ENCODE peak calls at places on chromosome 3, in nine cellular contexts. B, L, R, U, Q, X, S, H and T are unnamed samples.

GRCh38 chr3:101169516-101169915 is 150.9 kb downstream of the IMPG2 start:
- DNase-seq in S (no peak), X (no peak), U (no peak), B (no peak), Q (no peak), L (no peak), H (no peak), R (no peak), T (no peak)

GRCh38 chr3:42535981-42536784 is 33.7 kb downstream of the VIPR1 start:
- DNase-seq in X (no peak), U (peak), B (no peak), H (peak), Q (peak), S (peak), L (no peak), R (peak), T (peak)

GRCh38 chr3:173725507-173725906 is 328.0 kb downstream of the NLGN1 start:
- DNase-seq in U (no peak), L (no peak), S (no peak), B (peak), X (no peak), R (peak), H (no peak), Q (no peak), T (no peak)

GRCh38 chr3:16145176-16145575 is 29.3 kb upstream of the GALNT15 start:
- DNase-seq in U (no peak), S (no peak), Q (no peak), H (no peak), B (no peak), L (no peak), X (no peak), R (no peak), T (no peak)

GRCh38 chr3:133448478-133449122 is 48.7 kb downstream of the BFSP2 start:
- DNase-seq in S (no peak), B (no peak), Q (no peak), H (peak), L (no peak), R (no peak), U (no peak), X (no peak), T (no peak)

GRCh38 chr3:190517696-190518095 is 3.8 kb downstream of the IL1RAP start:
- DNase-seq in S (peak), X (no peak), L (no peak), H (no peak), R (peak), Q (peak), U (no peak), B (peak), T (peak)

GRCh38 chr3:66227917-66228316 is 7.1 kb downstream of the SLC25A26 start:
- DNase-seq in S (no peak), R (no peak), U (no peak), B (peak), L (no peak), H (no peak), Q (no peak), X (no peak), T (no peak)

GRCh38 chr3:135918600-135918999 is 46.9 kb upstream of the PPP2R3A start:
- DNase-seq in Q (peak), S (peak), R (peak), U (no peak), X (no peak), L (no peak), B (peak), H (no peak), T (peak)

GRCh38 chr3:156216852-156217251 is 96.5 kb downstream of the KCNAB1 start:
- DNase-seq in X (no peak), B (no peak), R (no peak), Q (no peak), H (no peak), U (no peak), S (no peak), L (no peak), T (no peak)

GRCh38 chr3:52014613-52015012 is 18.9 kb upstream of the RPL29 start:
- DNase-seq in R (peak), Q (no peak), X (no peak), S (no peak), L (no peak), B (no peak), H (no peak), U (no peak), T (no peak)

GRCh38 chr3:42526616-42527367 is 24.3 kb downstream of the VIPR1 start:
- DNase-seq in H (peak), S (no peak), R (no peak), X (peak), B (no peak), Q (no peak), L (no peak), U (peak), T (no peak)

GRCh38 chr3:149016669-149017541 is 25.6 kb downstream of the GYG1 start:
- DNase-seq in X (no peak), Q (peak), H (no peak), S (peak), R (peak), L (no peak), U (no peak), B (peak), T (peak)

GRCh38 chr3:159796744-159797143 is 191.9 kb upstream of the IL12A start:
- DNase-seq in L (no peak), B (peak), R (peak), X (no peak), Q (peak), S (no peak), H (no peak), U (no peak), T (peak)

GRCh38 chr3:188881954-188882641 is 289.7 kb upstream of the TPRG1 start:
- DNase-seq in B (peak), R (peak), Q (peak), S (peak), L (no peak), U (no peak), H (no peak), X (no peak), T (peak)

GRCh38 chr3:55006277-55006676 is 78.4 kb upstream of the LRTM1 start:
- DNase-seq in U (no peak), L (no peak), H (no peak), Q (no peak), B (peak), S (no peak), X (no peak), R (peak), T (no peak)

GRCh38 chr3:124597273-124597672 is 133.0 kb upstream of the UMPS start:
- DNase-seq in R (no peak), U (no peak), Q (no peak), X (no peak), B (no peak), S (no peak), L (no peak), H (no peak), T (no peak)

GRCh38 chr3:28542351-28542750 is 193.7 kb upstream of the AZI2 start:
- DNase-seq in B (no peak), U (no peak), R (no peak), H (no peak), S (no peak), X (no peak), L (no peak), Q (no peak), T (no peak)

GRCh38 chr3:196275126-196275525 is 12.4 kb downstream of the PCYT1A start:
- DNase-seq in B (no peak), R (peak), L (no peak), S (no peak), U (no peak), Q (peak), X (no peak), H (no peak), T (no peak)

GRCh38 chr3:114496874-114497273 is 203.0 kb downstream of the TIGIT start:
- DNase-seq in L (no peak), R (peak), B (peak), U (no peak), S (no peak), H (no peak), Q (peak), X (no peak), T (peak)

GRCh38 chr3:58167431-58168351 is 43.1 kb downstream of the DNASE1L3 start:
- DNase-seq in Q (no peak), H (peak), R (peak), S (peak), U (peak), B (peak), X (peak), L (no peak), T (peak)

GRCh38 chr3:38611866-38612265 is 37.6 kb downstream of the SCN5A start:
- DNase-seq in R (no peak), Q (no peak), U (no peak), L (no peak), X (no peak), S (no peak), B (no peak), H (no peak), T (no peak)

GRCh38 chr3:112504123-112504522 is 4.9 kb upstream of the BTLA start:
- DNase-seq in H (no peak), R (no peak), B (no peak), Q (no peak), U (no peak), X (no peak), L (no peak), S (no peak), T (no peak)

GRCh38 chr3:13077431-13078157 is 4.4 kb upstream of the IQSEC1 start:
- DNase-seq in S (no peak), B (no peak), H (no peak), R (peak), L (peak), U (no peak), Q (no peak), X (no peak), T (no peak)

GRCh38 chr3:41339758-41340157 is 140.5 kb downstream of the CTNNB1 start:
- DNase-seq in B (no peak), L (no peak), Q (no peak), S (no peak), X (no peak), H (no peak), R (no peak), U (no peak), T (no peak)

GRCh38 chr3:73490453-73491311 is 134.1 kb downstream of the PDZRN3 start:
- DNase-seq in U (no peak), Q (peak), X (no peak), H (no peak), L (peak), S (no peak), R (peak), B (peak), T (peak)